ENCODE peak calls at places on chromosomes 16 and 17, in seven cellular contexts. One of them, this sample, is unnamed.

GRCh38 chr16:1037023-1037933 is 35.3 kb upstream of the SSTR5 start:
- DNase-seq in OCI-LY7: no peak
- DNase-seq in gastrocnemius medialis: no peak
- DNase-seq in cardiac fibroblast: no peak
- DNase-seq in CD8-positive, alpha-beta T cell: no peak
- DNase-seq in nephron progenitor cell: no peak
- DNase-seq in GM23338: peak; percentile 18
- DNase-seq in this sample: no peak

GRCh38 chr16:3113765-3114479 is 1.5 kb downstream of the ZNF205 start:
- DNase-seq in nephron progenitor cell: no peak
- DNase-seq in OCI-LY7: no peak
- DNase-seq in CD8-positive, alpha-beta T cell: no peak
- DNase-seq in cardiac fibroblast: no peak
- DNase-seq in gastrocnemius medialis: no peak
- DNase-seq in GM23338: no peak
- DNase-seq in this sample: no peak

GRCh38 chr16:12395266-12395665 is 408.4 kb downstream of the CPPED1 start:
- DNase-seq in nephron progenitor cell: no peak
- DNase-seq in OCI-LY7: no peak
- DNase-seq in GM23338: no peak
- DNase-seq in gastrocnemius medialis: no peak
- DNase-seq in CD8-positive, alpha-beta T cell: no peak
- DNase-seq in cardiac fibroblast: no peak
- DNase-seq in this sample: no peak

GRCh38 chr17:289409-289808 is 63.2 kb downstream of the RPH3AL start:
- DNase-seq in CD8-positive, alpha-beta T cell: no peak
- DNase-seq in GM23338: no peak
- DNase-seq in nephron progenitor cell: no peak
- DNase-seq in gastrocnemius medialis: no peak
- DNase-seq in OCI-LY7: no peak
- DNase-seq in cardiac fibroblast: no peak
- DNase-seq in this sample: no peak

GRCh38 chr16:84379731-84380369 is 11.5 kb downstream of the ATP2C2 start:
- DNase-seq in CD8-positive, alpha-beta T cell: no peak
- DNase-seq in nephron progenitor cell: no peak
- DNase-seq in gastrocnemius medialis: no peak
- DNase-seq in cardiac fibroblast: no peak
- DNase-seq in GM23338: peak; percentile 41
- DNase-seq in OCI-LY7: no peak
- DNase-seq in this sample: no peak

GRCh38 chr17:17859909-17860760 is 23.3 kb upstream of the SREBF1 start:
- DNase-seq in GM23338: peak; percentile 79
- DNase-seq in CD8-positive, alpha-beta T cell: peak; percentile 59
- DNase-seq in cardiac fibroblast: peak; percentile 65
- DNase-seq in gastrocnemius medialis: no peak
- DNase-seq in OCI-LY7: peak; percentile 73
- DNase-seq in nephron progenitor cell: peak; percentile 74
- DNase-seq in this sample: peak; percentile 70

GRCh38 chr17:81516439-81516838 is 3.8 kb upstream of the ACTG1 start:
- DNase-seq in CD8-positive, alpha-beta T cell: no peak
- DNase-seq in cardiac fibroblast: no peak
- DNase-seq in gastrocnemius medialis: no peak
- DNase-seq in nephron progenitor cell: no peak
- DNase-seq in OCI-LY7: no peak
- DNase-seq in GM23338: no peak
- DNase-seq in this sample: no peak

GRCh38 chr16:87344931-87345631 is 27.9 kb upstream of the C16orf95 start:
- DNase-seq in nephron progenitor cell: no peak
- DNase-seq in CD8-positive, alpha-beta T cell: peak; percentile 29
- DNase-seq in gastrocnemius medialis: no peak
- DNase-seq in OCI-LY7: no peak
- DNase-seq in GM23338: peak; percentile 36
- DNase-seq in cardiac fibroblast: peak; percentile 14
- DNase-seq in this sample: no peak

GRCh38 chr17:72351884-72352346 is 231.1 kb downstream of the SOX9 start:
- DNase-seq in gastrocnemius medialis: no peak
- DNase-seq in nephron progenitor cell: peak; percentile 30
- DNase-seq in GM23338: peak; percentile 36
- DNase-seq in CD8-positive, alpha-beta T cell: no peak
- DNase-seq in OCI-LY7: no peak
- DNase-seq in cardiac fibroblast: no peak
- DNase-seq in this sample: no peak

GRCh38 chr17:57955183-57955952 is at the start of gene CUEDC1:
- DNase-seq in gastrocnemius medialis: peak; percentile 72
- DNase-seq in nephron progenitor cell: peak; percentile 90
- DNase-seq in OCI-LY7: peak; percentile 46
- DNase-seq in GM23338: peak; percentile 76
- DNase-seq in cardiac fibroblast: peak; percentile 71
- DNase-seq in CD8-positive, alpha-beta T cell: peak; percentile 41
- DNase-seq in this sample: peak; percentile 77
- TF ChIP-seq CTCF in gastrocnemius medialis: peak; percentile 64
- TF ChIP-seq CTCF in nephron progenitor cell: no peak
- TF ChIP-seq CTCF in OCI-LY7: peak; percentile 16
- TF ChIP-seq CTCF in GM23338: no peak
- TF ChIP-seq CTCF in cardiac fibroblast: peak; percentile 1
- TF ChIP-seq CTCF in CD8-positive, alpha-beta T cell: peak; percentile 30
- TF ChIP-seq CTCF in this sample: peak; percentile 34

GRCh38 chr17:64063766-64064224 is 43.4 kb upstream of the ICAM2 start:
- DNase-seq in OCI-LY7: peak; percentile 71
- DNase-seq in cardiac fibroblast: peak; percentile 61
- DNase-seq in GM23338: peak; percentile 86
- DNase-seq in nephron progenitor cell: peak; percentile 75
- DNase-seq in gastrocnemius medialis: no peak
- DNase-seq in CD8-positive, alpha-beta T cell: peak; percentile 25
- DNase-seq in this sample: peak; percentile 78
- TF ChIP-seq CTCF in OCI-LY7: peak; percentile 85
- TF ChIP-seq CTCF in cardiac fibroblast: peak; percentile 44
- TF ChIP-seq CTCF in GM23338: peak; percentile 70
- TF ChIP-seq CTCF in nephron progenitor cell: peak; percentile 66
- TF ChIP-seq CTCF in gastrocnemius medialis: peak; percentile 40
- TF ChIP-seq CTCF in CD8-positive, alpha-beta T cell: peak; percentile 33
- TF ChIP-seq CTCF in this sample: peak; percentile 57

GRCh38 chr16:77951788-77952187 is 70.6 kb upstream of the CLEC3A start:
- DNase-seq in gastrocnemius medialis: no peak
- DNase-seq in nephron progenitor cell: no peak
- DNase-seq in cardiac fibroblast: no peak
- DNase-seq in CD8-positive, alpha-beta T cell: no peak
- DNase-seq in GM23338: peak; percentile 91
- DNase-seq in OCI-LY7: peak; percentile 33
- DNase-seq in this sample: no peak
- TF ChIP-seq CTCF in gastrocnemius medialis: no peak
- TF ChIP-seq CTCF in nephron progenitor cell: peak; percentile 32
- TF ChIP-seq CTCF in cardiac fibroblast: peak; percentile 7
- TF ChIP-seq CTCF in CD8-positive, alpha-beta T cell: no peak
- TF ChIP-seq CTCF in GM23338: peak; percentile 76
- TF ChIP-seq CTCF in OCI-LY7: peak; percentile 71
- TF ChIP-seq CTCF in this sample: peak; percentile 43

DNA sequence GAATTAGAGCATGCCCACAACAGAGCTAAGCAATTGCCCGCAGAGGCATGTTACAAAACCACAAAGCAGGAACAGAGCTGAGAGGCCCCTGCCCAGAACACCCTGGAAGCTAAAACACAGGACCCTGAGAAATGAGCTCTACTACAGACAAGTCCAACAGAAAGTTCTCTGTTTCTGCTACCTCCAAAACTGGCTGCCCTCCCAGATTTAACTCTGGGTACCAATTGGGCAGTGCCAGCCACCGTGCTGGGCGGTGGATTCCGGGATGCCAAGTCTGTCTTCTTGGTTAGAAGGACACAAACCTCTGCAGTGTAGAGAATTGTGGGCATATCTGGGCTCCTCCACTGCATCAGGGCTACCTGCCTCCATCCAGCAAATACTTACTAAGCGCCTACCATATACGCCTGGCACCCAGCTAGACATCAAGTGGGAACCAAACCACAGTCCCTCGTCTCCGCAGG is 1.0 kb downstream of the CMTM4 start:
- DNase-seq in GM23338: no peak
- DNase-seq in CD8-positive, alpha-beta T cell: no peak
- DNase-seq in nephron progenitor cell: no peak
- DNase-seq in gastrocnemius medialis: no peak
- DNase-seq in OCI-LY7: no peak
- DNase-seq in cardiac fibroblast: no peak
- DNase-seq in this sample: no peak
- TF ChIP-seq CTCF in GM23338: no peak
- TF ChIP-seq CTCF in CD8-positive, alpha-beta T cell: no peak
- TF ChIP-seq CTCF in nephron progenitor cell: no peak
- TF ChIP-seq CTCF in gastrocnemius medialis: no peak
- TF ChIP-seq CTCF in OCI-LY7: no peak
- TF ChIP-seq CTCF in cardiac fibroblast: no peak
- TF ChIP-seq CTCF in this sample: no peak

GRCh38 chr16:57609541-57610401 is 18.7 kb upstream of the ADGRG1 start:
- DNase-seq in CD8-positive, alpha-beta T cell: peak; percentile 25
- DNase-seq in gastrocnemius medialis: no peak
- DNase-seq in nephron progenitor cell: no peak
- DNase-seq in cardiac fibroblast: peak; percentile 56
- DNase-seq in GM23338: no peak
- DNase-seq in OCI-LY7: peak; percentile 31
- DNase-seq in this sample: no peak
- TF ChIP-seq CTCF in CD8-positive, alpha-beta T cell: peak; percentile 39
- TF ChIP-seq CTCF in gastrocnemius medialis: no peak
- TF ChIP-seq CTCF in nephron progenitor cell: no peak
- TF ChIP-seq CTCF in cardiac fibroblast: peak; percentile 3
- TF ChIP-seq CTCF in GM23338: no peak
- TF ChIP-seq CTCF in OCI-LY7: peak; percentile 38
- TF ChIP-seq CTCF in this sample: no peak

DNA sequence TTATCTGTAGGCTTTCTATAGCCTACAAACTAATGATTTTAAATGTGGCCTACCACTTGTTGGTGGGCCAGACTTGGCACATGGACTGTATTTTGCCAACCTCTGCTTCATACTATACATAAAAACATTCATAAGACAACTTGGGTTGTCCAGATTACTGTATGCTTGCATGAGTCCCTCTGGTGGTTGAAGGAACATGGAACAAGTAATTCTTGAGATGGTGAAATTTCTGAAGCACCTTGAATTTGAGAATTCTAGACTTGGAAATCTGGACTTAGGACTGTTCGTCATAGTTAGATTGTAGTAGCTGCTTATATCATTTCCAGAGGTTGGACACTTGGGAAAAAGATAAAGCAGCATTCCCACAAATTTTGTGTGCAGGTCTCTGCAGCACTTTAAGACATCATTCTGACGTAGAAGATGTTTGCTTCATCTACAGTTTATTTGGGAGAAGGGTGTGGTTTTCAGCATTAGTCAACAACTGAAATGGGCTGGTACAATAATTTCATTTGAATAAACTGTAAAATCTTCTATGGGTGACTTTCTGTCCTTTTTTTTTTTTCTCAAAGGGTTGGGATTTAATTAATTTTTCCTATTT is 31.2 kb downstream of the NFATC3 start:
- DNase-seq in gastrocnemius medialis: no peak
- DNase-seq in cardiac fibroblast: peak; percentile 64
- DNase-seq in GM23338: no peak
- DNase-seq in CD8-positive, alpha-beta T cell: no peak
- DNase-seq in nephron progenitor cell: no peak
- DNase-seq in OCI-LY7: peak; percentile 60
- DNase-seq in this sample: no peak
- TF ChIP-seq CTCF in gastrocnemius medialis: peak; percentile 44
- TF ChIP-seq CTCF in cardiac fibroblast: peak; percentile 60
- TF ChIP-seq CTCF in GM23338: peak; percentile 50
- TF ChIP-seq CTCF in CD8-positive, alpha-beta T cell: peak; percentile 77
- TF ChIP-seq CTCF in nephron progenitor cell: no peak
- TF ChIP-seq CTCF in OCI-LY7: peak; percentile 85
- TF ChIP-seq CTCF in this sample: peak; percentile 65

This sample was measured in endothelial cell.